ENCODE peak calls at places on chromosomes 6 and 20, in nine cellular contexts. G is mucosa of descending colon; E is AG09319; K is activated gamma-delta T cell; U is tibial artery; M is right lobe of liver; X is NCI-H146; S is activated CD4-positive, alpha-beta T cell treated with anti-CD3 and anti-CD28 coated beads, Interleukin-2, amount 50 U/mL, for 48 hours; W is suprapubic skin. Y is an unnamed sample.

GRCh38 chr6:45677381-45677992 is 299.8 kb upstream of the SUPT3H start:
- DNase-seq in G (peak; percentile 46), E (no peak), K (no peak), U (no peak), M (no peak), X (no peak), S (peak; percentile 53), W (no peak), Y (no peak)

GRCh38 chr6:45617441-45617840 is 239.7 kb upstream of the SUPT3H start:
- DNase-seq in G (no peak), E (no peak), K (no peak), U (no peak), M (no peak), X (no peak), S (no peak), W (no peak), Y (no peak)

GRCh38 chr6:135944120-135944519 is 92.6 kb downstream of the PDE7B start:
- DNase-seq in G (no peak), E (no peak), K (no peak), U (no peak), M (no peak), X (no peak), S (no peak), W (no peak), Y (no peak)

GRCh38 chr6:105474234-105474633 is 71.4 kb upstream of the PREP start:
- DNase-seq in G (no peak), E (peak; percentile 38), K (no peak), U (no peak), M (no peak), X (no peak), S (no peak), W (no peak), Y (no peak)

GRCh38 chr20:37615507-37616425 is 78.1 kb upstream of the CTNNBL1 start:
- DNase-seq in G (peak; percentile 45), E (peak; percentile 4), K (no peak), U (no peak), M (no peak), X (peak; percentile 77), S (peak; percentile 78), W (no peak), Y (no peak)

GRCh38 chr6:133644548-133644947 is 244.4 kb upstream of the TCF21 start:
- DNase-seq in G (no peak), E (no peak), K (no peak), U (no peak), M (no peak), X (no peak), S (no peak), W (no peak), Y (no peak)

GRCh38 chr6:21332077-21332476 is 261.5 kb upstream of the SOX4 start:
- DNase-seq in G (no peak), E (no peak), K (no peak), U (no peak), M (no peak), X (peak; percentile 9), S (no peak), W (no peak), Y (no peak)

GRCh38 chr6:21538186-21538798 is 55.3 kb upstream of the SOX4 start:
- DNase-seq in G (no peak), E (no peak), K (no peak), U (no peak), M (no peak), X (no peak), S (no peak), W (no peak), Y (no peak)

GRCh38 chr6:6006428-6007310 is at the start of gene NRN1:
- DNase-seq in G (no peak), E (no peak), K (no peak), U (no peak), M (no peak), X (peak; percentile 11), S (no peak), W (no peak), Y (no peak)

GRCh38 chr6:7933794-7934193 is 23.2 kb upstream of the TXNDC5 start:
- DNase-seq in G (no peak), E (no peak), K (no peak), U (no peak), M (no peak), X (no peak), S (no peak), W (no peak), Y (no peak)